ENCODE peak calls at places on chromosome 9, in nine cellular contexts. O is body of pancreas, X is A549, S is esophagus muscularis mucosa, H is transverse colon, R is stomach, T is right lobe of liver, I is thyroid gland, U is HCT116. F is an unnamed sample.

GRCh38 chr9:90767523-90768100 is 34.0 kb upstream of the SYK start:
- DNase-seq in O (no peak), X (no peak), S (no peak), H (no peak), R (no peak), T (no peak), I (no peak), U (no peak), F (no peak)

GRCh38 chr9:105694848-105695581 is 674 bp downstream of the TMEM38B start:
- DNase-seq in O (peak), X (peak), S (no peak), H (peak), R (peak), T (peak), I (peak), U (no peak), F (peak)

GRCh38 chr9:93659837-93660177 is 83.4 kb downstream of the PHF2 start:
- DNase-seq in O (peak), X (no peak), S (no peak), H (no peak), R (no peak), T (peak), I (peak), U (no peak), F (no peak)

GRCh38 chr9:113886471-113886870 is 10.4 kb downstream of the ZNF618 start:
- DNase-seq in O (no peak), X (no peak), S (peak), H (no peak), R (no peak), T (no peak), I (no peak), U (no peak), F (peak)

GRCh38 chr9:93918071-93918470 is 37.1 kb downstream of the BARX1 start:
- DNase-seq in O (no peak), X (no peak), S (no peak), H (no peak), R (no peak), T (no peak), I (no peak), U (no peak), F (no peak)

GRCh38 chr9:129752915-129753724 is at the start of gene PTGES:
- DNase-seq in O (peak), X (peak), S (no peak), H (peak), R (peak), T (no peak), I (peak), U (peak), F (peak)

GRCh38 chr9:90423661-90424193 is 218.9 kb downstream of the DIRAS2 start:
- DNase-seq in O (no peak), X (peak), S (no peak), H (no peak), R (no peak), T (no peak), I (peak), U (no peak), F (no peak)

GRCh38 chr9:124040186-124040920 is 28.8 kb downstream of the LHX2 start:
- DNase-seq in O (no peak), X (no peak), S (no peak), H (no peak), R (no peak), T (no peak), I (no peak), U (no peak), F (no peak)

GRCh38 chr9:134734270-134734669 is 92.7 kb downstream of the COL5A1 start:
- DNase-seq in O (peak), X (no peak), S (no peak), H (peak), R (no peak), T (no peak), I (peak), U (no peak), F (no peak)

GRCh38 chr9:70672136-70672535 is 257.7 kb upstream of the KLF9 start:
- DNase-seq in O (no peak), X (no peak), S (no peak), H (no peak), R (no peak), T (no peak), I (no peak), U (no peak), F (no peak)

GRCh38 chr9:132694144-132694543 is 23.9 kb downstream of the GTF3C4 start:
- DNase-seq in O (no peak), X (no peak), S (no peak), H (no peak), R (no peak), T (no peak), I (no peak), U (no peak), F (peak)

GRCh38 chr9:81591791-81592190 is 97.6 kb downstream of the TLE1 start:
- DNase-seq in O (no peak), X (no peak), S (no peak), H (peak), R (no peak), T (no peak), I (no peak), U (no peak), F (no peak)

GRCh38 chr9:134321571-134321930 is 4.7 kb upstream of the RXRA start:
- DNase-seq in O (peak), X (no peak), S (no peak), H (peak), R (no peak), T (peak), I (no peak), U (no peak), F (no peak)

GRCh38 chr9:79408617-79409016 is 163.1 kb upstream of the TLE4 start:
- DNase-seq in O (no peak), X (no peak), S (no peak), H (no peak), R (no peak), T (no peak), I (no peak), U (no peak), F (no peak)

GRCh38 chr9:13487498-13487897 is 208.0 kb upstream of the MPDZ start:
- DNase-seq in O (no peak), X (no peak), S (no peak), H (no peak), R (no peak), T (no peak), I (no peak), U (no peak), F (no peak)

GRCh38 chr9:115231116-115231515 is 113.2 kb upstream of the TNC start:
- DNase-seq in O (no peak), X (no peak), S (no peak), H (no peak), R (no peak), T (no peak), I (no peak), U (no peak), F (no peak)

GRCh38 chr9:38352716-38353334 is 39.7 kb upstream of the ALDH1B1 start:
- DNase-seq in O (no peak), X (no peak), S (no peak), H (no peak), R (no peak), T (peak), I (no peak), U (no peak), F (no peak)

GRCh38 chr9:117526674-117527073 is 111.8 kb upstream of the ASTN2 start:
- DNase-seq in O (no peak), X (no peak), S (no peak), H (no peak), R (no peak), T (no peak), I (no peak), U (no peak), F (no peak)

GRCh38 chr9:94908583-94909249 is 182.2 kb downstream of the AOPEP start:
- DNase-seq in O (peak), X (peak), S (peak), H (no peak), R (peak), T (no peak), I (no peak), U (no peak), F (peak)

GRCh38 chr9:107131108-107131799 is 151.8 kb upstream of the RAD23B start:
- DNase-seq in O (no peak), X (no peak), S (no peak), H (no peak), R (no peak), T (no peak), I (no peak), U (no peak), F (no peak)

GRCh38 chr9:32430720-32431119 is 46.3 kb downstream of the ACO1 start:
- DNase-seq in O (no peak), X (no peak), S (no peak), H (no peak), R (no peak), T (no peak), I (no peak), U (no peak), F (no peak)

GRCh38 chr9:110246214-110246613 is 10.1 kb downstream of the TXN start:
- DNase-seq in O (no peak), X (no peak), S (no peak), H (no peak), R (no peak), T (no peak), I (no peak), U (no peak), F (no peak)

GRCh38 chr9:121881920-121882500 is 211.1 kb downstream of the TTLL11 start:
- DNase-seq in O (no peak), X (no peak), S (no peak), H (no peak), R (no peak), T (no peak), I (no peak), U (no peak), F (no peak)

GRCh38 chr9:90385126-90385525 is 257.5 kb downstream of the DIRAS2 start:
- DNase-seq in O (no peak), X (no peak), S (no peak), H (no peak), R (no peak), T (no peak), I (no peak), U (no peak), F (no peak)

GRCh38 chr9:82354260-82354659 is 365.7 kb downstream of the SPATA31D1 start:
- DNase-seq in O (no peak), X (no peak), S (no peak), H (no peak), R (no peak), T (no peak), I (no peak), U (no peak), F (no peak)

GRCh38 chr9:127608104-127608966 is 3.7 kb upstream of the STXBP1 start:
- DNase-seq in O (peak), X (peak), S (no peak), H (peak), R (peak), T (peak), I (peak), U (peak), F (peak)

GRCh38 chr9:127611796-127612790 is at the start of gene STXBP1:
- DNase-seq in O (peak), X (peak), S (peak), H (peak), R (peak), T (peak), I (peak), U (peak), F (peak)

GRCh38 chr9:127614961-127615360 is 2.9 kb downstream of the STXBP1 start:
- DNase-seq in O (no peak), X (no peak), S (no peak), H (no peak), R (no peak), T (no peak), I (peak), U (no peak), F (no peak)

DNA sequence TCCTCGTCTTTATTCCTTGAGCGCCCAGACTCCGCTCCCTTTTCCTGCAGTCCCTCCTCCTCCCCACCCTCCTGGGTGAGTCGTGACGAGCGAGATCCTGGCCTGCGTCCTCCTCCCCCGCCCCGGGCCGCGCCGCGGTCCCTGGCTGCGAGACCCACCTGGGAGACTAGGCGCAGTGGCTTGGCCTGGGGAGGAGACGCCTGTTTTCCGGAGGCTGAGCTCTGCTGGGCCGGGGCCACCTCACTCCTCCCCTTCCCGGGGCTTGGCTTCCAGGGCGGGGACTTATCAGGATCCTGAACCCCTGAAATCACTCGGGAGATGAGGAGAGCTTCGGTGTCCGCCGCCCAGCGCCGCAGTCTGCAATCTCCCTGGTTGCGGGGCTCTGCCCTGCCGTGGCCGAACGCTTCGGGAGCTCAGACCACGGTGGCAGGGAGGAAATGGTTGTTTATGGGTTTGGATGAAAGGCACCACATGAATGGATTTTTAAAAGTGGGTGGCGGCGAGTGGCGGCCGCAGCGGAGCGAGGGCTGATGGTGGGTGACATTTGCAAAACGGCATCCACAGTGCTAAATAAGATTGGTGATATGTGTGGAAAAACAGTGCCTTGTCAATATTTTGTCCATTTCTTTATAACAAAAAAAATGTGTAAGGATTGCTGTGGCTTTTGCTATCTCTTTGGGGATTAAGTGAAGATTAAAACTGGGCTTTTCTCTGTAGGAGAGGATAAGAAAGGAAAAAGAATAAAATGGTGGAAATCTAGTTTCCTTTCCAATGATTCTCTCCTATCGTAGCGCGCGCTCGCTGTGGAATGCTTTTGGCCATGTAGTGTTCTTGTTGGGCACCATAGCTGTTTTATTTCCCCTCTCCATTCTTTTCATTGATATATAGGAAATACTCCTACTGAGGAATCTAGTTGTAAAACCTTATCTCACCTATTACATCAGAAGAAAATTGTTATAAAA is 1.2 kb downstream of the STXBP1 start:
- DNase-seq in O (peak), X (peak), S (peak), H (peak), R (peak), T (peak), I (peak), U (no peak), F (no peak)
- TF ChIP-seq POLR2A in O (peak), X (peak), S (no peak), H (peak), R (no peak), T (peak), I (peak), U (no peak), F (no peak)

DNA sequence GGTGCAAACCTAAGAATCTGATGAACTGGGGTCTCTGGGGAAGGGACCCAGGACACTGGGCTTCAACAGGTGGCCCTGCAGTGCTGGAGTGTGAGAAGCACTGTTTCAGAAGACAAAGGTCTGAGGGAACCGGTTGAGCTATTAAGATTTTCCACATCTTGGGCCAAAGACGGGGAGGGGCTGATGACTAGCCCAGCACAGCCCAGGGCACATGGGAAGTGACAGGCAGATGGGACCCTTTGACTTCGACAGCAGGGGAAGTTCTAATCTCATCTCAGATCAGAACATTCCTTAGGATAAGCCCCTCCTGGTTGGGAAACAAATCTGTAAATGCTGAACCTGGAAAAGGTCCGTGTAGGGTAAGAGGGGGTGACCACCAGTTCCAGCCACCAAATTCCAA is 67.4 kb downstream of the RAPGEF1 start:
- DNase-seq in O (no peak), X (no peak), S (no peak), H (no peak), R (no peak), T (peak), I (no peak), U (no peak), F (no peak)
- TF ChIP-seq POLR2A in O (no peak), X (no peak), S (no peak), H (no peak), R (no peak), T (no peak), I (no peak), U (no peak), F (no peak)

DNA sequence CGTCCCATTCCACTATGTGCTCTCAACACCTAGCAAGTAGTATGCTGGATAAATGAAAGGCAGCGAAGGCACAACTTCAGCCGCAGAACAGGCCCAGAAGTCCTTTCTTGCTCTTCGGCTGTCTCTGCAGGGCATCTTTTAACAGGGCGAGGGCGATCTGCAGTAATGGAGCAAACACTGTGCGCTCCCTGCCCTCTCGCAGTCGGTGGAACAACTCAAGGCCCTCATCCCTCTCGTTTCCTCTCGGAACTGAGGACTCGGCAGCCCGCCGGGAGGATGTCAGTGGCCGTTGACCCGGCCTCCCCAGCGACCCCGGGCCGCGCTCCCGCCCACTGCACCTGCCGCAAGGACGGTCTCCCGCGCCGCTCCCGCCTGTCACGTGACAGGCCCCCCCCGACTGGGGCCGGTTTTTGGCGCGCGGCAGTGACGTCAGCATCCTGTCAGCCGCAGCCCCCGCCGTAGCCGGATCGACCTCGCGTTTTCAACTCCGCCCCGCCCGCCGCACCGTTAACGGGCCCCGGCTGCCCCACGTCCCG is 1.1 kb downstream of the ZNF367 start:
- DNase-seq in O (peak), X (peak), S (peak), H (peak), R (peak), T (peak), I (peak), U (peak), F (peak)
- TF ChIP-seq POLR2A in O (peak), X (peak), S (peak), H (peak), R (no peak), T (peak), I (peak), U (no peak), F (peak)

GRCh38 chr9:26975728-26976707 is 19.8 kb downstream of the IFT74 start:
- DNase-seq in O (peak), X (peak), S (no peak), H (peak), R (peak), T (no peak), I (no peak), U (peak), F (peak)
- TF ChIP-seq POLR2A in O (no peak), X (peak), S (no peak), H (no peak), R (no peak), T (no peak), I (no peak), U (no peak), F (no peak)

DNA sequence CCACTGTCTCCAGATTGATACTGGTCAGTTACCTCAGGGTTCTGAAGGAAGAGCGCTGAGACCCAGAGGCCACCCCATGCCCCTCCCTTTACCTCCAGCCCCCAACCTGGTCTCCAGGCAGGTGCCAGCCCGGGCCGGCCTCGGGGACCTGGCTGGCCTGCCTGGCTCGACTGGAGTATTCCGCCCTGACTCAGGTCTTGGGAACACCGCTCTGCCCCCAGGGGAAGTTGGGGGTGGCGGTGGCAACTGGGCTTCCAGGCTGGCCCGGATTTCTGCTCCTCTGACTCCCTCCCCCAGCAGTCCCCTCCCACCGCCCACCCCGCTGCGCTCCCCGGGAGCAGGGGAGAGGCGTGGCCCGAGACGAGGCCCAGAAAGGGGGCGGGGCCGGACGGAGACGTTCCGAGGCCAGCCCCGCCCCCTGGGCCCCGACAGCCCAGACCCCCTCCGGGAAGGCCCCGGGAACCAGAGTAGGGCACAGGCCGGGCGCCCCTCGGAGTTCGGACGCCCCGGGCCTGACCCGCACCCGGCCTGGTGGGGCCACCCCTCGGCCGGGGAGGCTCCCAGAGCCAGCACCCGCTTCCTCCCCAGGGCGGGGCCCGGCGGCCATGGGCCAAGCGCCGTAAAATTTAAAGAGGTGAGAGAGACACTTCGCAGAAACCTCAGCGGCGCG is 82.5 kb upstream of the ZBTB43 start:
- DNase-seq in O (peak), X (peak), S (peak), H (peak), R (peak), T (peak), I (peak), U (peak), F (peak)
- TF ChIP-seq POLR2A in O (peak), X (no peak), S (no peak), H (no peak), R (no peak), T (no peak), I (peak), U (no peak), F (no peak)

GRCh38 chr9:97997330-97998276 is 14.5 kb downstream of the ANP32B start:
- DNase-seq in O (no peak), X (no peak), S (no peak), H (no peak), R (no peak), T (no peak), I (no peak), U (no peak), F (no peak)
- TF ChIP-seq POLR2A in O (no peak), X (no peak), S (no peak), H (no peak), R (no peak), T (no peak), I (no peak), U (no peak), F (no peak)

GRCh38 chr9:131500377-131500776 is 2.3 kb upstream of the POMT1 start:
- DNase-seq in O (no peak), X (no peak), S (no peak), H (peak), R (no peak), T (no peak), I (no peak), U (no peak), F (no peak)

GRCh38 chr9:131500939-131501541 is 1.7 kb upstream of the POMT1 start:
- DNase-seq in O (no peak), X (no peak), S (no peak), H (no peak), R (no peak), T (no peak), I (no peak), U (no peak), F (no peak)

GRCh38 chr9:131503626-131504465 is 1.1 kb downstream of the POMT1 start:
- DNase-seq in O (no peak), X (peak), S (no peak), H (peak), R (no peak), T (no peak), I (peak), U (no peak), F (peak)

GRCh38 chr9:131505012-131505411 is 2.3 kb downstream of the POMT1 start:
- DNase-seq in O (no peak), X (no peak), S (no peak), H (no peak), R (no peak), T (no peak), I (no peak), U (no peak), F (peak)

GRCh38 chr9:131502781-131503625 is at the start of gene POMT1:
- DNase-seq in O (peak), X (peak), S (peak), H (peak), R (peak), T (peak), I (peak), U (peak), F (peak)
- TF ChIP-seq POLR2A in O (peak), X (peak), S (no peak), H (peak), R (no peak), T (peak), I (peak), U (peak), F (no peak)

F was measured in erythroblast.